ENCODE peak calls at places on chromosomes 3 and 15, in four cellular contexts. G is HepG2, Y is A549, R is GM12878. I is an unnamed sample.

GRCh38 chr3:134388748-134389485 is 14.7 kb upstream of the AMOTL2 start:
- DNase-seq in Y (no peak), R (no peak), G (no peak), I (no peak)

GRCh38 chr15:25391971-25392733 is 46.7 kb downstream of the UBE3A start:
- DNase-seq in G (no peak), R (no peak), Y (no peak), I (no peak)

GRCh38 chr15:45064386-45064785 is 41.4 kb downstream of the SORD start:
- DNase-seq in R (no peak), G (peak; percentile 84), Y (no peak), I (no peak)

GRCh38 chr3:172289583-172289982 is 158.7 kb downstream of the GHSR start:
- DNase-seq in G (no peak), Y (peak; percentile 13), R (no peak), I (peak; percentile 27)

GRCh38 chr3:5181479-5182141 is 5.9 kb upstream of the EDEM1 start:
- DNase-seq in Y (no peak), G (no peak), R (no peak), I (no peak)

GRCh38 chr15:77731067-77731466 is 98.4 kb upstream of the LINGO1 start:
- DNase-seq in G (no peak), Y (no peak), R (no peak), I (no peak)

GRCh38 chr3:63724987-63725386 is 72.5 kb downstream of the SNTN start:
- DNase-seq in R (no peak), Y (no peak), G (no peak), I (peak; percentile 7)

GRCh38 chr3:185420762-185421161 is 57.8 kb downstream of the MAP3K13 start:
- DNase-seq in G (no peak), R (peak; percentile 11), Y (peak; percentile 7), I (no peak)

GRCh38 chr15:95259965-95260364 is 1028.6 kb downstream of the MCTP2 start:
- DNase-seq in R (no peak), Y (no peak), G (no peak), I (no peak)

GRCh38 chr3:30625541-30626438 is 19.4 kb downstream of the TGFBR2 start:
- DNase-seq in G (peak; percentile 98), R (no peak), Y (peak; percentile 85), I (no peak)

GRCh38 chr15:44286814-44287555 is 1.5 kb upstream of the GOLM2 start:
- DNase-seq in Y (no peak), G (no peak), R (no peak), I (no peak)

GRCh38 chr3:173825731-173826130 is 428.2 kb downstream of the NLGN1 start:
- DNase-seq in Y (no peak), G (no peak), R (no peak), I (no peak)

GRCh38 chr15:89221543-89221942 is at the start of gene RLBP1:
- DNase-seq in Y (no peak), R (no peak), G (no peak), I (no peak)

GRCh38 chr3:7271631-7272030 is 410.7 kb downstream of the GRM7 start:
- DNase-seq in R (no peak), Y (no peak), G (no peak), I (no peak)

GRCh38 chr15:91426412-91426811 is 326.4 kb downstream of the SV2B start:
- DNase-seq in G (no peak), Y (no peak), R (no peak), I (no peak)

GRCh38 chr3:39724233-39724846 is 85.1 kb upstream of the MYRIP start:
- DNase-seq in R (no peak), Y (no peak), G (no peak), I (peak; percentile 17)
- TF ChIP-seq PBX3 in R (no peak), Y (no peak), G (no peak), I (no peak)

GRCh38 chr3:39147711-39148115 is 5.7 kb downstream of the CSRNP1 start:
- DNase-seq in G (no peak), Y (no peak), R (no peak), I (no peak)
- TF ChIP-seq PBX3 in G (no peak), Y (no peak), R (no peak), I (no peak)

GRCh38 chr3:129940086-129940485 is 34.4 kb upstream of the TRH start:
- DNase-seq in Y (no peak), R (no peak), G (no peak), I (no peak)

GRCh38 chr3:129934234-129935123 is 40.0 kb upstream of the TRH start:
- DNase-seq in R (no peak), G (peak; percentile 23), Y (peak; percentile 40), I (peak; percentile 77)

GRCh38 chr3:129938140-129938930 is 36.2 kb upstream of the TRH start:
- DNase-seq in R (no peak), G (no peak), Y (no peak), I (no peak)

GRCh38 chr3:129936757-129937156 is 37.8 kb upstream of the TRH start:
- DNase-seq in R (no peak), G (peak; percentile 85), Y (peak; percentile 65), I (no peak)

DNA sequence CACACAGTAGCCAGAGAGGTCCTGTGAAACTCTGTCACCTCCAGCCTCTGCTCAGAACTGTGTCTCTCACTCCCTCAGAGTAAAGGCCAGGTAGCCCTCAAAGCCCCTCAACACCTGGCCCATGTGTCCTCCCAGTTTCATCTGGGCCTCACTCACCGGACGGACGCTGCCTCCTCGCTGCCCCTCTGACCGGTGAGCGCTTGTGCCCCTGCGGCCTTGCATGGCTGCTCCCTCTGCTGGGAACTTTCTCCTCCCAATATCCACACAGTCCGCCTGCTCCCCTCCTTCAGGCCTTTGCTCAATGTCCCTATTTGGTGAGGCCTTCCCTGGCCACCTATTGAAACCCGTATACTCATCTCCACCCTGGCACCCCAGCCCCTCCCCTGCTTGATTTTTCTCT is 36.8 kb upstream of the TRH start:
- DNase-seq in R (no peak), Y (no peak), G (peak; percentile 28), I (no peak)
- TF ChIP-seq PBX3 in R (no peak), Y (no peak), G (no peak), I (no peak)

DNA sequence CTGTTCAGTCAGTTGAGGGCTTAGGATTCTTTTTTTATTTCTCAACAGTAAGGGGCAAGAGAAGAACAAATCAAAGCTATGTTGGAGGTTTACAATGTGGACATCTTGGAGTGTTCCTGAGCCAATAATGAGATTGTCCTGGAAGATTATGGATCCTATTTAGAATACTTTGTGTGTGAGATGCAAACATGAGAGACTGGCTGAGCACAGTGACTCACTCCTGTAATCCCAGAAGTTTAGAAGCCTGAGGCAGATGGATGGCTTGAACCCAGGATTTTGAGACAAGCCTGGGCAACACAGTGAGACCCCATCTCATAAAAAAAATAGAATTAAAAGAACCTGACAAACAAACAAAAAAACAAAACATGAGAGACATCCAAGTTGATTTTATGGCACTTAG is 351.6 kb downstream of the GAP43 start:
- DNase-seq in G (no peak), R (no peak), Y (no peak), I (no peak)
- TF ChIP-seq PBX3 in G (no peak), R (no peak), Y (no peak), I (no peak)

DNA sequence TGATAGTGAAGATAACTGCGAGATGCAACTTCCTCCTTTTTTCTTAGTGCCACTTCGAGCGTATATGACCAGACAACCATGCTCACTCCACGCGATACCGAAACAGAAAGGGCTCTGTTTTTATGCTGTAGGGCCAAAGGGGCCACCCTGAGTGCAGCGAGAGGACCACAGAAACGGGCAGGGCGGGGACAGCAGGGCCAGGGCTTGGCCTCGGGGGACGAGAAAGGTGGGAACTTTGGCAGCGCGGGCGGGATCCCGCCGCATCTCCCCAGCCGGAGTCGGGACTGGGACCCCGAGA is 480 bp downstream of the VPS13C start:
- DNase-seq in Y (peak; percentile 62), G (peak; percentile 61), R (peak; percentile 72), I (no peak)
- TF ChIP-seq PBX3 in Y (no peak), G (no peak), R (no peak), I (no peak)

GRCh38 chr3:46678280-46678679 is 15.2 kb downstream of the ALS2CL start:
- DNase-seq in R (no peak), G (no peak), Y (no peak), I (no peak)
- TF ChIP-seq PBX3 in R (no peak), G (no peak), Y (no peak), I (no peak)

GRCh38 chr15:31374489-31374888 is 47.9 kb downstream of the KLF13 start:
- DNase-seq in Y (no peak), R (no peak), G (no peak), I (no peak)
- TF ChIP-seq PBX3 in Y (no peak), R (no peak), G (no peak), I (no peak)

DNA sequence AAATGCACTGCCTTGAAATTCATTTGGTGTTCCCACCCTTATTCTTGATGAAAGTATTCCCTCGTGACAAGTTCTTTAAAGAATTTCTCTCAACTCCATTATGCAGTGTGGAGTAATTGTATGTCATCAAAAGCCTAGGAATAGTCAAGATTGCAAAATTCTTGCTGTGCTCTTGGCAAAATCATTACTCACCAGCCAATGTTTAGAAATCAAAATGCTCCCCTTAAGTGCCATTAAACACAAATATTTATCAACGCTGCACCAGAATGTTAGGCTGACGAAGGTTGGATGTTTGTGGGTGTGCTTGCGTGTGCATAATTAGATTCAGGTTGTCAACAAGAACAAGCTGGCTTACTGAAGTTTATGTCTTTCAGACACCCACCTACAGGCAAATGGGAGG is 40.5 kb downstream of the SST start:
- DNase-seq in Y (no peak), G (no peak), R (no peak), I (no peak)
- TF ChIP-seq PBX3 in Y (no peak), G (no peak), R (no peak), I (no peak)

DNA sequence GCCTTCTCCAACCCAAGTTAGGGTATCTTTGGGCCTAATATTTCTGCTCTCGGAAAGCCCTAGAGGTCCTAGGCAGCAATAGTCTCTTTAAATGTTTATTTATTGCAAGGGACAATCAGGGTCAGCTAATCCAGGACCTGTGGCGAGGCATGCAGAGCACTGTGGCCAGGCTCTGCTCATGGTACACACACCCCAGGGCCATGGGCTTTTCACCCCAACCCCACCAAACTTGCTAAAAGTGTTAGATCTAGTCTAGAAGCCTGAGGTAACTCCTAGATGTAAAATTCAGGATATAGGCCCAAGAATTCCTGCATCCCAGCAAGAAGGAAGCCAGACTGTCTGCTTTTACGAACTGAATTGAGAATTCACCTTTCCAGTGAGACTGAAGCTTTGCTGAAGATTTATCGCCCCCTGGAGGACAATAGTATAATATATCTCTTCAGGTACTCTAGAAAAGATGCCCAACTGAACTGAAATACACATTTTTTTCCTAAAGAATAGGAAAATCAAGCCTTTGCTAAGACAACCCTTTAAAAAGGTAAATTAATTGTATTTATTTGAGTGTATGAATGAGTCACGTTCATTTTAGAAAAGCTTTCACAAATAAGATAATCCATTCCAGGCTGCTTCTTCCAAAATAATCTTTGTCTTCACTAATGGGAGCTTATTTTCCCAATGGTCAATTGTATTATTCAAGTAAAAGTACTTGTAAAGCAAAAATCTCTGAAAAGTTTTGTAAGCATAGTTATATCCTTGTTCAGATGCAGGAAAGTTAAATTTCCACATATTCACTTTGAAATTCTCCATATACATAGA is 89.8 kb downstream of the LRRC3B start:
- DNase-seq in R (no peak), Y (peak; percentile 34), G (peak; percentile 34), I (peak; percentile 26)
- TF ChIP-seq PBX3 in R (no peak), Y (no peak), G (no peak), I (no peak)